ENCODE peak calls at places on chromosomes 12 and 14, in ten cellular contexts. One of them, this sample, is unnamed.

GRCh38 chr12:96177013-96177412 is 17.2 kb upstream of the ELK3 start:
- DNase-seq in B cell: no peak
- DNase-seq in HFF-Myc: no peak
- DNase-seq in GM20000: no peak
- DNase-seq in pancreas: no peak
- DNase-seq in NCI-H524: no peak
- DNase-seq in T-cell: no peak
- DNase-seq in nephron progenitor cell: no peak
- DNase-seq in M059J: peak
- DNase-seq in heart right ventricle: no peak
- DNase-seq in this sample: peak

GRCh38 chr14:103488071-103488470 is 34.6 kb downstream of the CKB start:
- DNase-seq in nephron progenitor cell: no peak
- DNase-seq in HFF-Myc: no peak
- DNase-seq in GM20000: no peak
- DNase-seq in T-cell: no peak
- DNase-seq in heart right ventricle: no peak
- DNase-seq in M059J: no peak
- DNase-seq in B cell: no peak
- DNase-seq in pancreas: no peak
- DNase-seq in NCI-H524: peak
- DNase-seq in this sample: no peak

GRCh38 chr12:40693503-40693863 is 1.2 kb downstream of the CNTN1 start:
- DNase-seq in nephron progenitor cell: peak
- DNase-seq in GM20000: no peak
- DNase-seq in pancreas: no peak
- DNase-seq in M059J: no peak
- DNase-seq in heart right ventricle: no peak
- DNase-seq in NCI-H524: peak
- DNase-seq in T-cell: no peak
- DNase-seq in B cell: no peak
- DNase-seq in HFF-Myc: no peak
- DNase-seq in this sample: no peak

GRCh38 chr14:32509632-32510187 is 180.6 kb downstream of the AKAP6 start:
- DNase-seq in heart right ventricle: peak
- DNase-seq in pancreas: peak
- DNase-seq in T-cell: no peak
- DNase-seq in GM20000: no peak
- DNase-seq in HFF-Myc: peak
- DNase-seq in B cell: no peak
- DNase-seq in nephron progenitor cell: no peak
- DNase-seq in M059J: peak
- DNase-seq in NCI-H524: no peak
- DNase-seq in this sample: no peak

GRCh38 chr12:114501474-114501807 is 95.5 kb upstream of the TBX5 start:
- DNase-seq in nephron progenitor cell: peak
- DNase-seq in heart right ventricle: no peak
- DNase-seq in HFF-Myc: no peak
- DNase-seq in B cell: no peak
- DNase-seq in pancreas: no peak
- DNase-seq in M059J: no peak
- DNase-seq in NCI-H524: no peak
- DNase-seq in T-cell: no peak
- DNase-seq in GM20000: no peak
- DNase-seq in this sample: no peak

GRCh38 chr14:81162941-81163340 is 57.8 kb downstream of the GTF2A1 start:
- DNase-seq in pancreas: no peak
- DNase-seq in T-cell: no peak
- DNase-seq in NCI-H524: no peak
- DNase-seq in B cell: no peak
- DNase-seq in M059J: peak
- DNase-seq in heart right ventricle: no peak
- DNase-seq in nephron progenitor cell: no peak
- DNase-seq in GM20000: no peak
- DNase-seq in HFF-Myc: no peak
- DNase-seq in this sample: no peak

GRCh38 chr12:68638171-68638570 is 27.5 kb downstream of the RAP1B start:
- DNase-seq in GM20000: no peak
- DNase-seq in heart right ventricle: no peak
- DNase-seq in B cell: no peak
- DNase-seq in pancreas: no peak
- DNase-seq in HFF-Myc: no peak
- DNase-seq in NCI-H524: no peak
- DNase-seq in M059J: no peak
- DNase-seq in nephron progenitor cell: no peak
- DNase-seq in T-cell: no peak
- DNase-seq in this sample: no peak

GRCh38 chr12:82688035-82688501 is 1.4 kb downstream of the TMTC2 start:
- DNase-seq in NCI-H524: no peak
- DNase-seq in nephron progenitor cell: no peak
- DNase-seq in heart right ventricle: no peak
- DNase-seq in HFF-Myc: no peak
- DNase-seq in GM20000: peak
- DNase-seq in pancreas: no peak
- DNase-seq in M059J: peak
- DNase-seq in T-cell: no peak
- DNase-seq in B cell: peak
- DNase-seq in this sample: no peak

GRCh38 chr12:49057888-49058287 is 2.7 kb downstream of the KMT2D start:
- DNase-seq in pancreas: no peak
- DNase-seq in NCI-H524: no peak
- DNase-seq in B cell: no peak
- DNase-seq in M059J: peak
- DNase-seq in heart right ventricle: no peak
- DNase-seq in GM20000: no peak
- DNase-seq in nephron progenitor cell: no peak
- DNase-seq in HFF-Myc: no peak
- DNase-seq in T-cell: no peak
- DNase-seq in this sample: no peak